ENCODE peak calls at places on chromosomes 7 and 10, in six cellular contexts. J is PC-3, I is GM23338, C is GM23248, S is HCT116, O is MM.1S. Z is an unnamed sample.

GRCh38 chr10:117662790-117663540 is 120.4 kb downstream of the EMX2 start:
- DNase-seq in J (no peak), I (no peak), C (no peak), S (no peak), O (no peak), Z (no peak)

GRCh38 chr7:55552320-55553086 is 19.8 kb downstream of the VOPP1 start:
- DNase-seq in J (peak), I (no peak), C (peak), S (no peak), O (peak), Z (no peak)

GRCh38 chr7:11331128-11332102 is 357.7 kb downstream of the PHF14 start:
- DNase-seq in J (peak), I (peak), C (peak), S (no peak), O (no peak), Z (no peak)

GRCh38 chr10:98444314-98445006 is 2.3 kb downstream of the HPS1 start:
- DNase-seq in J (no peak), I (no peak), C (no peak), S (no peak), O (no peak), Z (no peak)

GRCh38 chr7:116242759-116243158 is 32.4 kb downstream of the TES start:
- DNase-seq in J (no peak), I (no peak), C (peak), S (no peak), O (no peak), Z (no peak)

GRCh38 chr7:137791947-137792346 is 54.8 kb downstream of the DGKI start:
- DNase-seq in J (no peak), I (peak), C (no peak), S (no peak), O (no peak), Z (no peak)

GRCh38 chr7:139853576-139854511 is 24.8 kb downstream of the TBXAS1 start:
- DNase-seq in J (peak), I (no peak), C (peak), S (no peak), O (no peak), Z (no peak)

GRCh38 chr7:68256295-68256694 is 1259.7 kb downstream of the TYW1 start:
- DNase-seq in J (no peak), I (no peak), C (no peak), S (no peak), O (no peak), Z (no peak)

GRCh38 chr7:12770227-12770975 is 83.0 kb downstream of the ARL4A start:
- DNase-seq in J (peak), I (peak), C (no peak), S (no peak), O (no peak), Z (no peak)

GRCh38 chr10:3389093-3389492 is 216.5 kb upstream of the PITRM1 start:
- DNase-seq in J (no peak), I (no peak), C (no peak), S (no peak), O (no peak), Z (no peak)

GRCh38 chr7:133796778-133797177 is 330.4 kb upstream of the LRGUK start:
- DNase-seq in J (no peak), I (no peak), C (no peak), S (no peak), O (no peak), Z (no peak)

DNA sequence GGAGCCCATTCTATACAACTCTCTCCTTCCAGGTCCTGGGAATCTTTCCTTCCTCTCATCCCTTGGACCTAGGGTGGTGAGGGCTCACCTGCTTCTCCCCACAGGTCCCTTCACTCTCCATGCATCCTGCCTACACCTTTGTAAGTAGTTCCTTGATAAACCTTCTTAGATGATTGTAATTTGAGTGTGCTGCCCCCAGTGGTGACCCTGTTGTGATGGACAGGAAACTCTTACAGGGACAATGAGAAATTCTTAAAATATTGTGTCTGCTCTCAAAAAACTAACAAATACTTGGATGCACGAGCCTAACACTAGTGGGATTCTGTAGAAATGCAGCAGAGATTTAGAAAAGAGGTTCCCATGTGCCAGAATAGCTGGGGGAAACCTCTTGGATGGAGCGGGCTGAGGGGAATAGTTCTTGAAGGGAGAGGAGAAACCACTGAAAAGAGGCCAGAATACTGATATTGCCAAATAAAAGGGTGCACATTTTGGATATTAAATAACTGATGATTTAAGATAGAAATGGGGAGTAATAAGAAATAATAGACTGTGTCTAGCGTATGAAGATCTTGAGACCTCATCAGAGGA is 6.7 kb upstream of the PAXIP1 start:
- DNase-seq in J (peak), I (peak), C (no peak), S (peak), O (peak), Z (peak)
- TF ChIP-seq EZH2phosphoT487 in J (no peak), I (no peak), C (no peak), S (no peak), O (no peak), Z (no peak)

GRCh38 chr10:22183771-22184466 is 33.9 kb downstream of the EBLN1 start:
- DNase-seq in J (peak), I (peak), C (peak), S (no peak), O (no peak), Z (no peak)
- TF ChIP-seq EZH2phosphoT487 in J (no peak), I (no peak), C (no peak), S (no peak), O (no peak), Z (no peak)

DNA sequence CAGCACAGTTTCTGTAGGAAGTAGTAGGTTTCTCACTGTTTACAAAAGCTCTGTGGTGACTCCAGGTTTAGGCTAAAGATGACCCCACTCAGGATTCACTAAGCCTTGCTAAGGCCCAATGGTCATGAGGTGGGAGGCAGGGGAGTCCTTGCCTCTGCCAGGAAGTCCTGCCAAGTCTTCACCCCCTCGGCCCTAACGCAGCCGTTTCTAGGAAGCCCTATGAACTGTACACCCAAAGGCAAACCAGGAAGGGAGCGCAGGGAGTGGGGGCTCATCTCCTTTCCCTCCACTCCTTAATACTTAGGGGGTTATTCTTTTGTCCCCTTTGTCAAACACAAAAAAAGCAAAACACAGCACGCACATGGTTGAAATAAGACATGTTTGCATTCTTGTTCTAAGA is 64.6 kb downstream of the CTBP2 start:
- DNase-seq in J (no peak), I (no peak), C (no peak), S (no peak), O (no peak), Z (no peak)
- TF ChIP-seq EZH2phosphoT487 in J (no peak), I (no peak), C (no peak), S (no peak), O (no peak), Z (no peak)

GRCh38 chr10:6647811-6648526 is 67.9 kb upstream of the PRKCQ start:
- DNase-seq in J (peak), I (peak), C (peak), S (peak), O (peak), Z (peak)
- TF ChIP-seq EZH2phosphoT487 in J (no peak), I (no peak), C (no peak), S (no peak), O (no peak), Z (no peak)

GRCh38 chr10:69573056-69573806 is at the start of gene NEUROG3:
- DNase-seq in J (no peak), I (peak), C (no peak), S (no peak), O (peak), Z (peak)

GRCh38 chr10:69577268-69578232 is 4.3 kb upstream of the NEUROG3 start:
- DNase-seq in J (no peak), I (peak), C (no peak), S (no peak), O (no peak), Z (peak)

GRCh38 chr10:69576334-69577011 is 3.3 kb upstream of the NEUROG3 start:
- DNase-seq in J (no peak), I (peak), C (peak), S (no peak), O (no peak), Z (peak)

GRCh38 chr10:69574571-69574978 is 1.4 kb upstream of the NEUROG3 start:
- DNase-seq in J (no peak), I (peak), C (no peak), S (no peak), O (no peak), Z (peak)

DNA sequence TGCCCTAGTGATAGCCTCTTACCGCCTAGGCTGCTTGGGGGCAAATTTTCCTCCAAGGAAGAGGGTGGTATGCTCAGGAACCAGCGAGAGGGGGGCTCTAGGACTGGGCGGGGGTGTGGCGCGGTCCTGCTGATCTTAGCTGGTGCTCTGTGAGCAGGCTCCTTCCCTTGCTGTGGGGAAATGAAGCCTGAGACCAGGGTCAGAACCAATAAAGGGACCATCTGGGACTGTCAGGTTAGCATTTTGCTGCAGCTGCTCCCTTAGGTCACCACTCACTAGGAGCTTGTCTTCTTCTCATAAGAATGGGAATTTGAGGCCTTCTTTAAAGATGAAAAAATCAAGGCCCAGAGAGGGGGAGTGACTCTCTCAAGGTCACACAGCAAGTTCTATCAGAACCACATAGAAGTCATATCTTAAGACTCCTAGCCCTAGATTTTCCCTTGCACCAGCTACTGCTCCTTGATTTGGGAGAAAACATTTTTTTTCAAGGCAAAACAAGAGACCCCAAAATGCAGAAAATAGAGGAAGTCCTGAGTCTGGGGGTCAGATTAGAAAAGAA is 2.0 kb upstream of the NEUROG3 start:
- DNase-seq in J (no peak), I (no peak), C (no peak), S (no peak), O (no peak), Z (no peak)
- TF ChIP-seq EZH2phosphoT487 in J (no peak), I (no peak), C (no peak), S (no peak), O (no peak), Z (peak)

DNA sequence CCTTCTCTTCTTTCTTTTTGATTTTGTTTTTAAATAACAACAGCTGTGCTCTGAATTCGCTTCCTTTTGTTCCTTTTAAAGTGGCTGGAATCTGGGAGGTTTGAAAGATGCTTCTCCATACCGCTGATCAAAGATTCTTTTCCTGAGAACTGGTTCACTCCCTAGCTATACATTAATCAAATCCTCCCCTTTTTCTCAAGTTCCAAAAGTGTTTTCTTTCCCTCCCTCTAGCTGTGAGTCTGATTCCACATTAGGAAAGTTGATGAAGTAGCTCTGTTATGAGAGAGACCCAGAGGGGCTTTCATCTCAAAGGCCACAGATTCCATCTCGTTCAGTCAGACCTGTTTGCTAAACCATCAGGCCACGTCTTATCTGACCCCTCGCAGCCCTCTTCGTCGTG is 602.8 kb upstream of the NRP1 start:
- DNase-seq in J (no peak), I (peak), C (no peak), S (no peak), O (no peak), Z (no peak)
- TF ChIP-seq EZH2phosphoT487 in J (no peak), I (no peak), C (no peak), S (no peak), O (no peak), Z (no peak)

GRCh38 chr7:28067171-28067570 is 113.4 kb downstream of the JAZF1 start:
- DNase-seq in J (no peak), I (no peak), C (peak), S (no peak), O (no peak), Z (no peak)

GRCh38 chr7:28062197-28062988 is 118.2 kb downstream of the JAZF1 start:
- DNase-seq in J (peak), I (peak), C (peak), S (peak), O (peak), Z (peak)

GRCh38 chr7:28068811-28069216 is 111.8 kb downstream of the JAZF1 start:
- DNase-seq in J (peak), I (no peak), C (peak), S (no peak), O (no peak), Z (no peak)

GRCh38 chr7:28065308-28065707 is 115.3 kb downstream of the JAZF1 start:
- DNase-seq in J (no peak), I (no peak), C (peak), S (no peak), O (no peak), Z (no peak)

GRCh38 chr7:28065721-28066285 is 114.8 kb downstream of the JAZF1 start:
- DNase-seq in J (no peak), I (peak), C (peak), S (no peak), O (no peak), Z (no peak)
- TF ChIP-seq EZH2phosphoT487 in J (no peak), I (no peak), C (no peak), S (no peak), O (no peak), Z (no peak)